ENCODE peak calls at places on chromosomes 5 and 9, in five cellular contexts. Z, L, C, I and P are unnamed samples.

GRCh38 chr9:114154597-114155102 is 687 bp upstream of the COL27A1 start:
- DNase-seq in Z (peak; percentile 23), L (no peak), C (no peak), I (no peak), P (no peak)

GRCh38 chr9:135404451-135405144 is 75.0 kb upstream of the PPP1R26 start:
- DNase-seq in Z (no peak), L (peak; percentile 42), C (no peak), I (no peak), P (no peak)

GRCh38 chr5:173941758-173942401 is 47.1 kb upstream of the C5orf47 start:
- DNase-seq in Z (no peak), L (no peak), C (peak; percentile 11), I (no peak), P (no peak)

GRCh38 chr5:76542887-76543690 is 80.1 kb downstream of the F2RL2 start:
- DNase-seq in Z (no peak), L (no peak), C (no peak), I (no peak), P (peak; percentile 21)

GRCh38 chr5:17221843-17222614 is 4.6 kb downstream of the BASP1 start:
- DNase-seq in Z (peak; percentile 61), L (no peak), C (peak; percentile 22), I (no peak), P (no peak)

GRCh38 chr5:143110591-143110990 is 292.9 kb downstream of the NR3C1 start:
- DNase-seq in Z (no peak), L (no peak), C (no peak), I (no peak), P (no peak)

GRCh38 chr5:125411163-125412050 is 665.0 kb upstream of the ZNF608 start:
- DNase-seq in Z (peak; percentile 69), L (peak; percentile 54), C (peak; percentile 3), I (no peak), P (no peak)

GRCh38 chr5:133900498-133901270 is 67.7 kb downstream of the C5orf15 start:
- DNase-seq in Z (no peak), L (no peak), C (no peak), I (no peak), P (no peak)

GRCh38 chr5:159764283-159764927 is 151.9 kb upstream of the ADRA1B start:
- DNase-seq in Z (peak; percentile 91), L (no peak), C (no peak), I (peak; percentile 13), P (no peak)

GRCh38 chr9:69132391-69132790 is 41.7 kb upstream of the TJP2 start:
- DNase-seq in Z (no peak), L (no peak), C (no peak), I (no peak), P (no peak)

GRCh38 chr5:66742083-66742895 is 146.1 kb downstream of the MAST4 start:
- DNase-seq in Z (no peak), L (no peak), C (peak; percentile 45), I (no peak), P (no peak)

GRCh38 chr9:96071245-96072124 is 196.0 kb downstream of the ERCC6L2 start:
- DNase-seq in Z (peak; percentile 4), L (no peak), C (peak; percentile 67), I (peak; percentile 51), P (no peak)

GRCh38 chr5:100668511-100668910 is 133.3 kb downstream of the FAM174A start:
- DNase-seq in Z (peak; percentile 53), L (no peak), C (no peak), I (no peak), P (no peak)

GRCh38 chr9:6194934-6195333 is 20.7 kb upstream of the IL33 start:
- DNase-seq in Z (no peak), L (no peak), C (no peak), I (no peak), P (peak; percentile 6)

GRCh38 chr5:1830571-1831228 is 29.5 kb downstream of the NDUFS6 start:
- DNase-seq in Z (no peak), L (no peak), C (no peak), I (no peak), P (no peak)
- TF ChIP-seq CTCF in Z (no peak), L (no peak), C (no peak), I (no peak), P (no peak)

GRCh38 chr9:124764774-124765438 is 6.2 kb downstream of the NR6A1 start:
- DNase-seq in Z (no peak), L (no peak), C (no peak), I (no peak), P (no peak)
- TF ChIP-seq CTCF in Z (peak; percentile 22), L (no peak), C (peak; percentile 35), I (no peak), P (peak; percentile 18)

GRCh38 chr5:132808866-132809265 is 4.2 kb upstream of the SOWAHA start:
- DNase-seq in Z (no peak), L (no peak), C (no peak), I (no peak), P (no peak)

GRCh38 chr5:132810605-132811004 is 2.5 kb upstream of the SOWAHA start:
- DNase-seq in Z (no peak), L (no peak), C (no peak), I (no peak), P (no peak)

GRCh38 chr5:132812123-132812948 is 766 bp upstream of the SOWAHA start:
- DNase-seq in Z (no peak), L (no peak), C (no peak), I (no peak), P (no peak)

GRCh38 chr5:132808448-132808847 is 4.7 kb upstream of the SOWAHA start:
- DNase-seq in Z (no peak), L (no peak), C (no peak), I (no peak), P (no peak)

GRCh38 chr5:132807163-132807838 is 5.8 kb upstream of the SOWAHA start:
- DNase-seq in Z (no peak), L (peak; percentile 40), C (peak; percentile 71), I (peak; percentile 40), P (peak; percentile 47)
- TF ChIP-seq CTCF in Z (no peak), L (no peak), C (peak; percentile 51), I (no peak), P (no peak)

GRCh38 chr9:120477534-120478001 is 102.4 kb downstream of the CDK5RAP2 start:
- DNase-seq in Z (peak; percentile 88), L (peak; percentile 71), C (peak; percentile 66), I (peak; percentile 78), P (peak; percentile 65)
- TF ChIP-seq CTCF in Z (peak; percentile 98), L (peak; percentile 70), C (peak; percentile 82), I (peak; percentile 75), P (peak; percentile 93)

GRCh38 chr9:123355761-123356520 is at the start of gene CRB2:
- DNase-seq in Z (no peak), L (no peak), C (peak; percentile 91), I (peak; percentile 51), P (peak; percentile 85)
- TF ChIP-seq CTCF in Z (no peak), L (no peak), C (peak; percentile 51), I (no peak), P (peak; percentile 25)

GRCh38 chr5:154044099-154044498 is 5.3 kb downstream of the MFAP3 start:
- DNase-seq in Z (no peak), L (no peak), C (no peak), I (no peak), P (no peak)

GRCh38 chr5:154047324-154047723 is 8.6 kb downstream of the MFAP3 start:
- DNase-seq in Z (no peak), L (no peak), C (no peak), I (no peak), P (no peak)

GRCh38 chr5:154046486-154046885 is 7.7 kb downstream of the MFAP3 start:
- DNase-seq in Z (no peak), L (no peak), C (no peak), I (peak; percentile 4), P (no peak)

GRCh38 chr5:154042751-154043150 is 4.0 kb downstream of the MFAP3 start:
- DNase-seq in Z (no peak), L (no peak), C (no peak), I (no peak), P (no peak)

GRCh38 chr5:154044585-154044984 is 5.8 kb downstream of the MFAP3 start:
- DNase-seq in Z (no peak), L (no peak), C (no peak), I (no peak), P (no peak)
- TF ChIP-seq CTCF in Z (no peak), L (no peak), C (no peak), I (no peak), P (no peak)